ENCODE peak calls at places on chromosomes 4 and X, in five cellular contexts. E, W, H, A and T are unnamed samples.

GRCh38 chr4:10750714-10751113 is 66.1 kb upstream of the CLNK start:
- DNase-seq in E (no peak), W (no peak), A (no peak), H (no peak), T (no peak)

GRCh38 chrX:1453951-1454785 is 1.5 kb upstream of the ASMTL start:
- DNase-seq in A (peak), W (peak), H (no peak), E (peak), T (peak)

GRCh38 chr4:124530464-124531077 is 182.0 kb downstream of the ANKRD50 start:
- DNase-seq in E (peak), A (no peak), H (no peak), W (no peak), T (no peak)

GRCh38 chr4:154854362-154854761 is 73.3 kb downstream of the RBM46 start:
- DNase-seq in H (no peak), W (no peak), E (peak), A (no peak), T (peak)

GRCh38 chr4:148071009-148071408 is 339.1 kb downstream of the ARHGAP10 start:
- DNase-seq in W (no peak), H (no peak), E (no peak), A (no peak), T (no peak)

GRCh38 chr4:169117591-169118081 is 107.6 kb upstream of the CBR4 start:
- DNase-seq in H (no peak), E (no peak), A (no peak), W (no peak), T (no peak)

GRCh38 chr4:16001484-16001858 is 38.5 kb upstream of the FGFBP2 start:
- DNase-seq in E (peak), A (peak), W (peak), H (peak), T (peak)

GRCh38 chr4:160351018-160351417 is 1248.1 kb downstream of the RAPGEF2 start:
- DNase-seq in A (no peak), E (no peak), W (no peak), H (no peak), T (no peak)

GRCh38 chr4:20356565-20356964 is 104.9 kb downstream of the SLIT2 start:
- DNase-seq in E (no peak), A (no peak), H (no peak), W (no peak), T (no peak)

GRCh38 chrX:70030242-70030823 is 19.4 kb downstream of the AWAT2 start:
- DNase-seq in A (no peak), E (peak), W (peak), H (no peak), T (peak)

GRCh38 chrX:37509349-37509748 is 62.1 kb upstream of the LANCL3 start:
- DNase-seq in E (no peak), A (no peak), W (no peak), H (no peak), T (no peak)

GRCh38 chr4:10015140-10015753 is 6.0 kb downstream of the SLC2A9 start:
- DNase-seq in H (no peak), E (no peak), W (no peak), A (peak), T (peak)

GRCh38 chr4:14566518-14566917 is 435.8 kb upstream of the CPEB2 start:
- DNase-seq in A (no peak), H (no peak), W (no peak), E (no peak), T (no peak)

GRCh38 chr4:161343188-161343950 is 820.4 kb downstream of the FSTL5 start:
- DNase-seq in A (no peak), H (peak), E (no peak), W (no peak), T (no peak)

GRCh38 chr4:170538821-170539473 is 449.2 kb upstream of the AADAT start:
- DNase-seq in E (no peak), W (no peak), A (no peak), H (no peak), T (no peak)

GRCh38 chrX:128458888-128459287 is 406.7 kb upstream of the ACTRT1 start:
- DNase-seq in A (no peak), W (no peak), E (no peak), H (no peak), T (no peak)

GRCh38 chrX:13177921-13178320 is 133.5 kb upstream of the FAM9C start:
- DNase-seq in A (no peak), W (no peak), H (no peak), E (no peak), T (no peak)

GRCh38 chr4:86450861-86451260 is 91.0 kb upstream of the MAPK10 start:
- DNase-seq in W (no peak), H (no peak), E (no peak), A (no peak), T (no peak)

GRCh38 chr4:152415980-152416379 is 119.9 kb downstream of the FBXW7 start:
- DNase-seq in W (no peak), A (no peak), E (peak), H (no peak), T (no peak)

GRCh38 chr4:146051724-146052396 is 113.2 kb upstream of the ZNF827 start:
- DNase-seq in W (no peak), H (no peak), A (no peak), E (no peak), T (no peak)

GRCh38 chrX:19956923-19957322 is 33.9 kb downstream of the BCLAF3 start:
- DNase-seq in W (no peak), A (no peak), H (no peak), E (no peak), T (no peak)

GRCh38 chrX:133401539-133401938 is 13.8 kb downstream of the GPC4 start:
- DNase-seq in H (no peak), W (no peak), E (no peak), A (no peak), T (no peak)

GRCh38 chr4:158450741-158451140 is 70.9 kb upstream of the RXFP1 start:
- DNase-seq in E (no peak), W (no peak), A (no peak), H (no peak), T (no peak)

GRCh38 chr4:95077864-95078263 is 320.1 kb downstream of the BMPR1B start:
- DNase-seq in A (no peak), E (no peak), W (no peak), H (no peak), T (no peak)

GRCh38 chrX:137563681-137564651 is 2.0 kb upstream of the ZIC3 start:
- DNase-seq in A (no peak), H (no peak), W (no peak), E (no peak), T (no peak)

GRCh38 chr4:156963419-156963818 is 8.2 kb downstream of the PDGFC start:
- DNase-seq in W (no peak), E (no peak), H (no peak), A (no peak), T (no peak)

GRCh38 chr4:122481766-122482405 is 25.4 kb upstream of the IL2 start:
- DNase-seq in W (no peak), A (no peak), H (no peak), E (no peak), T (no peak)

GRCh38 chr4:123603165-123603564 is 206.6 kb downstream of the SPRY1 start:
- DNase-seq in E (peak), H (no peak), A (no peak), W (no peak), T (no peak)

GRCh38 chr4:40196724-40197281 is at the start of gene RHOH:
- DNase-seq in H (no peak), E (no peak), A (no peak), W (no peak), T (no peak)

GRCh38 chr4:99887837-99888236 is 6.4 kb downstream of the LAMTOR3 start:
- DNase-seq in E (no peak), H (no peak), W (no peak), A (no peak), T (no peak)

GRCh38 chr4:10298681-10299080 is 158.5 kb downstream of the ZNF518B start:
- DNase-seq in H (no peak), W (no peak), E (no peak), A (no peak), T (no peak)

GRCh38 chr4:179595671-179596410 is 2153.6 kb upstream of the AGA start:
- DNase-seq in H (no peak), E (no peak), A (no peak), W (no peak), T (peak)

GRCh38 chr4:73589887-73590801 is 30.1 kb downstream of the RASSF6 start:
- DNase-seq in W (no peak), E (no peak), A (no peak), H (peak), T (no peak)

GRCh38 chr4:6463311-6464289 is 8.8 kb downstream of the PPP2R2C start:
- DNase-seq in E (no peak), A (no peak), W (no peak), H (no peak), T (no peak)

GRCh38 chr4:158371158-158371557 is 150.5 kb upstream of the RXFP1 start:
- DNase-seq in E (no peak), W (no peak), H (no peak), A (no peak), T (no peak)

GRCh38 chrX:70247252-70247651 is 12.8 kb downstream of the P2RY4 start:
- DNase-seq in A (no peak), E (no peak), W (no peak), H (no peak), T (no peak)

GRCh38 chr4:148192526-148192925 is 249.7 kb downstream of the NR3C2 start:
- DNase-seq in H (no peak), E (no peak), A (no peak), W (no peak), T (no peak)

GRCh38 chrX:151151668-151152267 is 24.6 kb upstream of the GPR50 start:
- DNase-seq in H (no peak), W (peak), A (no peak), E (peak), T (peak)

GRCh38 chr4:78610546-78611214 is 59.1 kb downstream of the ANXA3 start:
- DNase-seq in H (no peak), A (no peak), E (no peak), W (peak), T (no peak)

GRCh38 chr4:84677995-84678394 is 95.1 kb downstream of the CDS1 start:
- DNase-seq in W (no peak), H (no peak), A (no peak), E (no peak), T (no peak)
- TF ChIP-seq SRF in W (no peak), H (no peak), A (no peak), E (no peak), T (no peak)

DNA sequence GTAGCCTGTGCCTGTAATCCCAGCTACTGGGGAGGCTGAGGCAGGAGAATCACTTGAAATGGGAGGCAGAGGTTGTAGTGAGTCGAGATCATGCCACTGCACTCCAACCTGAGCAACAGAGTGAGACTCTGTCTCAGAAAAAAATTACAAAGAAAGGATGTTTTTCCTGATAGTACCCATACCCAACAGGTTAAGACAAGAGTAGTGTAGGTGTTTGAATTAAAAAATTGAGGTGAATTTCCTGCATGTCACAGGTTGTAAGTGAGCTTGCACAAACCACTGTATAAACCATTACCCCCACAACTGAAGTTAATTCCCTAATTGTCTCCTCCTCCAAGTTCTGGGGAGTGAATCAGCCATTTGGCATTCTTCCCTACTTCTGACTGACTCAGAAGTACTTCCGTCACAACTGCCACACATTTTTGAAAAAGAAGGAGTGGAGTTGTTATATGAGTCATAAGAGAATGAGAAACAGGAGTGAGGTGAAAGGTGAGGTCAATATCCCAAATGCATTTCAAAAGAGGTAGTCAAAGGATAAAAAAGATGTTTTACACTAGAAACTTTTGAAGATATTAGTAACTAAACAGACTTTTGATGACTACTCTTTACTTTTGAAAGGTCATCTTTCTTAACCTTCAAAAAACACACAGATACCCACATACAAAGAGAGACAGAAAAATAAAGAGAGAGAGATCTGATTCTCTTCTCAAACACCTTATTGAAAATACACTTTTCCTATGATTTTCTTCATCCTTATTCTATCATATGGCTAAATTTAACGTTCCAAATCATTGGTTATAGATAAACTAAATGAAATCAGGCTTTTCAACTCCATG is 134.5 kb downstream of the BTC start:
- DNase-seq in W (peak), E (peak), A (no peak), H (no peak), T (peak)
- TF ChIP-seq SRF in W (no peak), E (no peak), A (no peak), H (no peak), T (no peak)

DNA sequence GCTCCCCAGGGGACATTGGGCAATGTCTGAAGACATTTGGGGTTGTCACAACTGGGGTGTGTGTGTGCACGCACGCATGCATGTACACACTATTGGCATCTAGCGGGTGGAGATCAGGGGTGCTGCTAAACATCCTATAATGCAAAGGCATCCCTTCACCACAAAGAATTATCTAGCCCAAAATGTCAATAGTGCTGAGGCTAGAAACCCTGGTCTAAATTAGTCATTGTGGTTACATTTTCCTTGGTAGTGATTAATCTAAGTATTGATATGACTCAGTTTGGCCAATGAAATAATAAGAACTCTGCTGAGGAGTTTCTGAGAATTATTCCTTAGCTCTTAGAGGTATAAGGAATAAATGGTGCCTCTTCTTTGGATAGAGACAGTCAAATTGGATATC is 200.2 kb downstream of the CLCN4 start:
- DNase-seq in H (no peak), A (no peak), W (no peak), E (no peak), T (no peak)
- TF ChIP-seq SRF in H (no peak), A (no peak), W (no peak), E (no peak), T (no peak)

DNA sequence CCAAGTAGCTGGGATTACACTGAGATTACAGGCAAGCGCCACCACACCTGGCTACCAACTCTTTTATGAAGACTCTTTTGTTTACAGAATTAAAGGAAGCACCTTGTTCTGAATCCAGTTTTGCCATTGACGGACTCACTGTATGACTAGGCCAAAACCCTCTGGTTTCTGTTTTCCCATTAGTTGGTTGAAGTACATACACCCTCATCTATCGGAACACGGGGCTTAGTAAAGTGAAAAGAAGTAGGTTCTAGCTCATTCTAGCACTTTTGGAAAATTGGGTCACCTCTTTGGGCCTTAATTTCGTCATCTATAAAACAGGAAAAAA is 360.4 kb upstream of the ZCCHC13 start:
- DNase-seq in H (no peak), E (no peak), A (no peak), W (no peak), T (no peak)
- TF ChIP-seq SRF in H (no peak), E (no peak), A (no peak), W (no peak), T (no peak)

GRCh38 chr4:150886597-150886996 is 128.5 kb downstream of the LRBA start:
- DNase-seq in H (no peak), W (no peak), E (no peak), A (no peak), T (no peak)
- TF ChIP-seq SRF in H (no peak), W (no peak), E (no peak), A (no peak), T (no peak)

DNA sequence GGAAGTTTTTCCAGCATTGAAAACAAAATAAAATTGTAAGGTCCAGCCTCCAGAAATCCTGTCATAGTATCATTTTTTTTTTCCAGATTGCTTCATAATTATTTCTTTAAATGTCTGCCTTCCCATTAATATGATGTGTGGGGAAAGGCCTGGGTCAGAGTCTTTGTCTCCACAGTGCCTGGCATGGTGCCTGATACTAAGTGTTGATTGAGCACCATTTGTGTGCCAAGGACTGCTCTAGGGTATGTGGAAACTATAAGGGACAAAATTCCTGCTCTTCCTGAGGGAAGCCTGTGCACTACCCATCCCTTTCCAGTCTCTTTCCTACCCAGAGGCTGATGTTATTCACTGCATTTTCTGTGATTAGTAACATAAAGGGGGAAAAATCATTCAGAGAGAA is 53.1 kb upstream of the BEND4 start:
- DNase-seq in H (no peak), E (no peak), W (no peak), A (no peak), T (no peak)
- TF ChIP-seq SRF in H (no peak), E (no peak), W (no peak), A (no peak), T (no peak)